ENCODE peak calls at places on chromosome 5, in five cellular contexts. One of them, this sample, is unnamed.

GRCh38 chr5:90886381-90886780 is 327.8 kb downstream of the ADGRV1 start:
- DNase-seq in activated CD4-positive, alpha-beta T cell treated with anti-CD3 and anti-CD28 coated beads, Interleukin-2, amount 50 U/mL, for 1 hour: no peak
- DNase-seq in COR-L47: no peak
- DNase-seq in stimulated activated CD8-positive, alpha-beta memory T cell treated with anti-CD3 and anti-CD28 coated beads, Interleukin-12 subunit alpha, Interleukin-12 subunit beta, amount 100 ng/mL, for 1 hour: no peak
- DNase-seq in activated naive CD4-positive, alpha-beta T cell: no peak
- DNase-seq in this sample: no peak

GRCh38 chr5:125891326-125891725 is 531.9 kb upstream of the GRAMD2B start:
- DNase-seq in activated CD4-positive, alpha-beta T cell treated with anti-CD3 and anti-CD28 coated beads, Interleukin-2, amount 50 U/mL, for 1 hour: no peak
- DNase-seq in COR-L47: no peak
- DNase-seq in stimulated activated CD8-positive, alpha-beta memory T cell treated with anti-CD3 and anti-CD28 coated beads, Interleukin-12 subunit alpha, Interleukin-12 subunit beta, amount 100 ng/mL, for 1 hour: no peak
- DNase-seq in activated naive CD4-positive, alpha-beta T cell: no peak
- DNase-seq in this sample: no peak

GRCh38 chr5:55226027-55226933 is 835 bp downstream of the MCIDAS start:
- DNase-seq in activated CD4-positive, alpha-beta T cell treated with anti-CD3 and anti-CD28 coated beads, Interleukin-2, amount 50 U/mL, for 1 hour: peak
- DNase-seq in COR-L47: peak
- DNase-seq in stimulated activated CD8-positive, alpha-beta memory T cell treated with anti-CD3 and anti-CD28 coated beads, Interleukin-12 subunit alpha, Interleukin-12 subunit beta, amount 100 ng/mL, for 1 hour: no peak
- DNase-seq in activated naive CD4-positive, alpha-beta T cell: peak
- DNase-seq in this sample: no peak

GRCh38 chr5:6556089-6556801 is 76.6 kb downstream of the NSUN2 start:
- DNase-seq in activated CD4-positive, alpha-beta T cell treated with anti-CD3 and anti-CD28 coated beads, Interleukin-2, amount 50 U/mL, for 1 hour: no peak
- DNase-seq in COR-L47: no peak
- DNase-seq in stimulated activated CD8-positive, alpha-beta memory T cell treated with anti-CD3 and anti-CD28 coated beads, Interleukin-12 subunit alpha, Interleukin-12 subunit beta, amount 100 ng/mL, for 1 hour: no peak
- DNase-seq in activated naive CD4-positive, alpha-beta T cell: no peak
- DNase-seq in this sample: peak

GRCh38 chr5:56587381-56588124 is 227.8 kb upstream of the MAP3K1 start:
- DNase-seq in activated CD4-positive, alpha-beta T cell treated with anti-CD3 and anti-CD28 coated beads, Interleukin-2, amount 50 U/mL, for 1 hour: no peak
- DNase-seq in COR-L47: no peak
- DNase-seq in stimulated activated CD8-positive, alpha-beta memory T cell treated with anti-CD3 and anti-CD28 coated beads, Interleukin-12 subunit alpha, Interleukin-12 subunit beta, amount 100 ng/mL, for 1 hour: no peak
- DNase-seq in activated naive CD4-positive, alpha-beta T cell: no peak
- DNase-seq in this sample: no peak

GRCh38 chr5:116947691-116948528 is 373.3 kb upstream of the SEMA6A start:
- DNase-seq in activated CD4-positive, alpha-beta T cell treated with anti-CD3 and anti-CD28 coated beads, Interleukin-2, amount 50 U/mL, for 1 hour: peak
- DNase-seq in COR-L47: peak
- DNase-seq in stimulated activated CD8-positive, alpha-beta memory T cell treated with anti-CD3 and anti-CD28 coated beads, Interleukin-12 subunit alpha, Interleukin-12 subunit beta, amount 100 ng/mL, for 1 hour: peak
- DNase-seq in activated naive CD4-positive, alpha-beta T cell: peak
- DNase-seq in this sample: no peak

GRCh38 chr5:82312373-82312856 is 34.3 kb upstream of the RPS23 start:
- DNase-seq in activated CD4-positive, alpha-beta T cell treated with anti-CD3 and anti-CD28 coated beads, Interleukin-2, amount 50 U/mL, for 1 hour: peak
- DNase-seq in COR-L47: peak
- DNase-seq in stimulated activated CD8-positive, alpha-beta memory T cell treated with anti-CD3 and anti-CD28 coated beads, Interleukin-12 subunit alpha, Interleukin-12 subunit beta, amount 100 ng/mL, for 1 hour: no peak
- DNase-seq in activated naive CD4-positive, alpha-beta T cell: no peak
- DNase-seq in this sample: no peak

GRCh38 chr5:78492216-78492615 is 131.8 kb downstream of the SCAMP1 start:
- DNase-seq in activated CD4-positive, alpha-beta T cell treated with anti-CD3 and anti-CD28 coated beads, Interleukin-2, amount 50 U/mL, for 1 hour: no peak
- DNase-seq in COR-L47: no peak
- DNase-seq in stimulated activated CD8-positive, alpha-beta memory T cell treated with anti-CD3 and anti-CD28 coated beads, Interleukin-12 subunit alpha, Interleukin-12 subunit beta, amount 100 ng/mL, for 1 hour: no peak
- DNase-seq in activated naive CD4-positive, alpha-beta T cell: no peak
- DNase-seq in this sample: no peak

GRCh38 chr5:132790201-132790870 is 13.3 kb upstream of the SEPTIN8 start:
- DNase-seq in activated CD4-positive, alpha-beta T cell treated with anti-CD3 and anti-CD28 coated beads, Interleukin-2, amount 50 U/mL, for 1 hour: no peak
- DNase-seq in COR-L47: no peak
- DNase-seq in stimulated activated CD8-positive, alpha-beta memory T cell treated with anti-CD3 and anti-CD28 coated beads, Interleukin-12 subunit alpha, Interleukin-12 subunit beta, amount 100 ng/mL, for 1 hour: no peak
- DNase-seq in activated naive CD4-positive, alpha-beta T cell: no peak
- DNase-seq in this sample: no peak

GRCh38 chr5:87254035-87254434 is 13.6 kb upstream of the RASA1 start:
- DNase-seq in activated CD4-positive, alpha-beta T cell treated with anti-CD3 and anti-CD28 coated beads, Interleukin-2, amount 50 U/mL, for 1 hour: no peak
- DNase-seq in COR-L47: no peak
- DNase-seq in stimulated activated CD8-positive, alpha-beta memory T cell treated with anti-CD3 and anti-CD28 coated beads, Interleukin-12 subunit alpha, Interleukin-12 subunit beta, amount 100 ng/mL, for 1 hour: no peak
- DNase-seq in activated naive CD4-positive, alpha-beta T cell: no peak
- DNase-seq in this sample: no peak

GRCh38 chr5:10591946-10592345 is 28.1 kb downstream of the ANKRD33B start:
- DNase-seq in activated CD4-positive, alpha-beta T cell treated with anti-CD3 and anti-CD28 coated beads, Interleukin-2, amount 50 U/mL, for 1 hour: no peak
- DNase-seq in COR-L47: no peak
- DNase-seq in stimulated activated CD8-positive, alpha-beta memory T cell treated with anti-CD3 and anti-CD28 coated beads, Interleukin-12 subunit alpha, Interleukin-12 subunit beta, amount 100 ng/mL, for 1 hour: no peak
- DNase-seq in activated naive CD4-positive, alpha-beta T cell: no peak
- DNase-seq in this sample: no peak

GRCh38 chr5:68682400-68683152 is 411.2 kb upstream of the SLC30A5 start:
- DNase-seq in activated CD4-positive, alpha-beta T cell treated with anti-CD3 and anti-CD28 coated beads, Interleukin-2, amount 50 U/mL, for 1 hour: no peak
- DNase-seq in COR-L47: no peak
- DNase-seq in stimulated activated CD8-positive, alpha-beta memory T cell treated with anti-CD3 and anti-CD28 coated beads, Interleukin-12 subunit alpha, Interleukin-12 subunit beta, amount 100 ng/mL, for 1 hour: no peak
- DNase-seq in activated naive CD4-positive, alpha-beta T cell: no peak
- DNase-seq in this sample: no peak

GRCh38 chr5:33781286-33781685 is 110.5 kb downstream of the ADAMTS12 start:
- DNase-seq in activated CD4-positive, alpha-beta T cell treated with anti-CD3 and anti-CD28 coated beads, Interleukin-2, amount 50 U/mL, for 1 hour: no peak
- DNase-seq in COR-L47: no peak
- DNase-seq in stimulated activated CD8-positive, alpha-beta memory T cell treated with anti-CD3 and anti-CD28 coated beads, Interleukin-12 subunit alpha, Interleukin-12 subunit beta, amount 100 ng/mL, for 1 hour: no peak
- DNase-seq in activated naive CD4-positive, alpha-beta T cell: no peak
- DNase-seq in this sample: no peak

GRCh38 chr5:138963763-138964371 is 88.7 kb upstream of the LRRTM2 start:
- DNase-seq in activated CD4-positive, alpha-beta T cell treated with anti-CD3 and anti-CD28 coated beads, Interleukin-2, amount 50 U/mL, for 1 hour: no peak
- DNase-seq in COR-L47: no peak
- DNase-seq in stimulated activated CD8-positive, alpha-beta memory T cell treated with anti-CD3 and anti-CD28 coated beads, Interleukin-12 subunit alpha, Interleukin-12 subunit beta, amount 100 ng/mL, for 1 hour: no peak
- DNase-seq in activated naive CD4-positive, alpha-beta T cell: no peak
- DNase-seq in this sample: no peak

GRCh38 chr5:72194846-72195245 is 87.6 kb downstream of the MAP1B start:
- DNase-seq in activated CD4-positive, alpha-beta T cell treated with anti-CD3 and anti-CD28 coated beads, Interleukin-2, amount 50 U/mL, for 1 hour: no peak
- DNase-seq in COR-L47: no peak
- DNase-seq in stimulated activated CD8-positive, alpha-beta memory T cell treated with anti-CD3 and anti-CD28 coated beads, Interleukin-12 subunit alpha, Interleukin-12 subunit beta, amount 100 ng/mL, for 1 hour: no peak
- DNase-seq in activated naive CD4-positive, alpha-beta T cell: no peak
- DNase-seq in this sample: no peak

GRCh38 chr5:134741052-134741451 is 2.7 kb downstream of the CAMLG start:
- DNase-seq in activated CD4-positive, alpha-beta T cell treated with anti-CD3 and anti-CD28 coated beads, Interleukin-2, amount 50 U/mL, for 1 hour: no peak
- DNase-seq in COR-L47: no peak
- DNase-seq in stimulated activated CD8-positive, alpha-beta memory T cell treated with anti-CD3 and anti-CD28 coated beads, Interleukin-12 subunit alpha, Interleukin-12 subunit beta, amount 100 ng/mL, for 1 hour: no peak
- DNase-seq in activated naive CD4-positive, alpha-beta T cell: no peak
- DNase-seq in this sample: no peak

GRCh38 chr5:149700347-149700746 is 29.8 kb upstream of the PPARGC1B start:
- DNase-seq in activated CD4-positive, alpha-beta T cell treated with anti-CD3 and anti-CD28 coated beads, Interleukin-2, amount 50 U/mL, for 1 hour: no peak
- DNase-seq in COR-L47: no peak
- DNase-seq in stimulated activated CD8-positive, alpha-beta memory T cell treated with anti-CD3 and anti-CD28 coated beads, Interleukin-12 subunit alpha, Interleukin-12 subunit beta, amount 100 ng/mL, for 1 hour: no peak
- DNase-seq in activated naive CD4-positive, alpha-beta T cell: no peak
- DNase-seq in this sample: no peak

GRCh38 chr5:42887094-42887493 is 75.4 kb upstream of the SELENOP start:
- DNase-seq in activated CD4-positive, alpha-beta T cell treated with anti-CD3 and anti-CD28 coated beads, Interleukin-2, amount 50 U/mL, for 1 hour: no peak
- DNase-seq in COR-L47: peak
- DNase-seq in stimulated activated CD8-positive, alpha-beta memory T cell treated with anti-CD3 and anti-CD28 coated beads, Interleukin-12 subunit alpha, Interleukin-12 subunit beta, amount 100 ng/mL, for 1 hour: no peak
- DNase-seq in activated naive CD4-positive, alpha-beta T cell: no peak
- DNase-seq in this sample: no peak

GRCh38 chr5:81530919-81531318 is 137.0 kb upstream of the ACOT12 start:
- DNase-seq in activated CD4-positive, alpha-beta T cell treated with anti-CD3 and anti-CD28 coated beads, Interleukin-2, amount 50 U/mL, for 1 hour: no peak
- DNase-seq in COR-L47: no peak
- DNase-seq in stimulated activated CD8-positive, alpha-beta memory T cell treated with anti-CD3 and anti-CD28 coated beads, Interleukin-12 subunit alpha, Interleukin-12 subunit beta, amount 100 ng/mL, for 1 hour: no peak
- DNase-seq in activated naive CD4-positive, alpha-beta T cell: no peak
- DNase-seq in this sample: no peak

GRCh38 chr5:10352404-10353240 is 873 bp upstream of the MARCHF6 start:
- DNase-seq in activated CD4-positive, alpha-beta T cell treated with anti-CD3 and anti-CD28 coated beads, Interleukin-2, amount 50 U/mL, for 1 hour: no peak
- DNase-seq in COR-L47: no peak
- DNase-seq in stimulated activated CD8-positive, alpha-beta memory T cell treated with anti-CD3 and anti-CD28 coated beads, Interleukin-12 subunit alpha, Interleukin-12 subunit beta, amount 100 ng/mL, for 1 hour: no peak
- DNase-seq in activated naive CD4-positive, alpha-beta T cell: no peak
- DNase-seq in this sample: no peak

GRCh38 chr5:179936976-179937681 is 29.4 kb upstream of the TBC1D9B start:
- DNase-seq in activated CD4-positive, alpha-beta T cell treated with anti-CD3 and anti-CD28 coated beads, Interleukin-2, amount 50 U/mL, for 1 hour: no peak
- DNase-seq in COR-L47: no peak
- DNase-seq in stimulated activated CD8-positive, alpha-beta memory T cell treated with anti-CD3 and anti-CD28 coated beads, Interleukin-12 subunit alpha, Interleukin-12 subunit beta, amount 100 ng/mL, for 1 hour: no peak
- DNase-seq in activated naive CD4-positive, alpha-beta T cell: no peak
- DNase-seq in this sample: no peak